ENCODE peak calls at places on chromosomes 12 and 14, in five cellular contexts. G is GM12878, W is A549, C is HepG2, T is K562. M is an unnamed sample.

GRCh38 chr14:79584679-79585078 is 626.6 kb downstream of the DIO2 start:
- DNase-seq in G (no peak), W (no peak), C (no peak), T (no peak), M (no peak)

GRCh38 chr12:50569321-50569720 is 64.5 kb downstream of the DIP2B start:
- DNase-seq in G (no peak), W (no peak), C (no peak), T (no peak), M (peak; percentile 39)

GRCh38 chr14:69259531-69260245 is at the start of gene GALNT16:
- DNase-seq in G (no peak), W (peak; percentile 63), C (no peak), T (no peak), M (peak; percentile 69)

GRCh38 chr14:104724407-104724980 is 465 bp downstream of the ADSS1 start:
- DNase-seq in G (no peak), W (peak; percentile 38), C (no peak), T (peak; percentile 53), M (peak; percentile 40)

GRCh38 chr14:33566082-33566481 is 384.8 kb downstream of the EGLN3 start:
- DNase-seq in G (no peak), W (no peak), C (no peak), T (peak; percentile 62), M (no peak)

GRCh38 chr14:76957224-76957881 is 71.2 kb downstream of the IRF2BPL start:
- DNase-seq in G (no peak), W (no peak), C (no peak), T (peak; percentile 37), M (no peak)

GRCh38 chr14:37056473-37056872 is 115.9 kb downstream of the SLC25A21 start:
- DNase-seq in G (no peak), W (peak; percentile 18), C (no peak), T (peak; percentile 17), M (peak; percentile 32)

GRCh38 chr12:113870890-113871289 is 95.2 kb downstream of the RBM19 start:
- DNase-seq in G (no peak), W (no peak), C (no peak), T (no peak), M (no peak)

GRCh38 chr14:24311837-24312615 is 724 bp downstream of the LTB4R start:
- DNase-seq in G (no peak), W (no peak), C (no peak), T (no peak), M (no peak)

GRCh38 chr12:13288937-13289643 is 92.6 kb downstream of the EMP1 start:
- DNase-seq in G (no peak), W (no peak), C (no peak), T (no peak), M (no peak)

GRCh38 chr14:89262041-89262440 is 155.0 kb downstream of the FOXN3 start:
- DNase-seq in G (no peak), W (no peak), C (no peak), T (no peak), M (no peak)

GRCh38 chr12:14896477-14897184 is 11.0 kb upstream of the MGP start:
- DNase-seq in G (no peak), W (no peak), C (no peak), T (peak; percentile 55), M (no peak)

GRCh38 chr12:64894827-64895475 is 70.5 kb downstream of the TBC1D30 start:
- DNase-seq in G (no peak), W (no peak), C (no peak), T (no peak), M (no peak)

GRCh38 chr14:105408592-105408991 is 10.3 kb downstream of the TEX22 start:
- DNase-seq in G (no peak), W (no peak), C (no peak), T (no peak), M (no peak)

GRCh38 chr14:52948836-52949235 is 2.0 kb downstream of the FERMT2 start:
- DNase-seq in G (no peak), W (no peak), C (no peak), T (no peak), M (no peak)

GRCh38 chr12:132284071-132284492 is 45.3 kb downstream of the GALNT9 start:
- DNase-seq in G (no peak), W (no peak), C (no peak), T (no peak), M (no peak)

GRCh38 chr14:74786916-74787315 is 23.8 kb downstream of the YLPM1 start:
- DNase-seq in G (no peak), W (no peak), C (no peak), T (no peak), M (no peak)

GRCh38 chr14:81169711-81170103 is 51.1 kb downstream of the GTF2A1 start:
- DNase-seq in G (no peak), W (no peak), C (no peak), T (no peak), M (peak; percentile 16)

GRCh38 chr12:67802723-67803122 is 154.2 kb downstream of the DYRK2 start:
- DNase-seq in G (no peak), W (no peak), C (no peak), T (no peak), M (peak; percentile 14)

GRCh38 chr12:30989754-30990153 is 63.2 kb downstream of the TSPAN11 start:
- DNase-seq in G (no peak), W (peak; percentile 57), C (peak; percentile 39), T (peak; percentile 19), M (peak; percentile 73)

GRCh38 chr12:82456633-82457032 is 98.3 kb downstream of the METTL25 start:
- DNase-seq in G (no peak), W (no peak), C (no peak), T (no peak), M (no peak)

GRCh38 chr14:70036665-70037064 is 152.1 kb downstream of the SLC8A3 start:
- DNase-seq in G (no peak), W (no peak), C (peak; percentile 42), T (no peak), M (peak; percentile 46)

GRCh38 chr12:103881261-103881660 is 40.2 kb upstream of the NT5DC3 start:
- DNase-seq in G (peak; percentile 20), W (no peak), C (peak; percentile 34), T (no peak), M (no peak)

GRCh38 chr14:38105106-38105702 is 102.5 kb upstream of the SSTR1 start:
- DNase-seq in G (no peak), W (no peak), C (no peak), T (no peak), M (no peak)

GRCh38 chr14:49946320-49947141 is 53.6 kb downstream of the ARF6 start:
- DNase-seq in G (no peak), W (peak; percentile 76), C (peak; percentile 32), T (peak; percentile 20), M (no peak)

GRCh38 chr14:72237722-72238666 is 305.8 kb downstream of the RGS6 start:
- DNase-seq in G (peak; percentile 8), W (no peak), C (no peak), T (no peak), M (no peak)

GRCh38 chr14:36905272-36906046 is 243.8 kb downstream of the PAX9 start:
- DNase-seq in G (no peak), W (no peak), C (no peak), T (no peak), M (no peak)

GRCh38 chr12:69966409-69966808 is 141.4 kb downstream of the MYRFL start:
- DNase-seq in G (no peak), W (peak; percentile 28), C (peak; percentile 3), T (no peak), M (no peak)

GRCh38 chr12:22527999-22528398 is 16.3 kb downstream of the C2CD5 start:
- DNase-seq in G (no peak), W (no peak), C (no peak), T (no peak), M (no peak)

GRCh38 chr12:115709410-115710065 is 568.0 kb downstream of the MED13L start:
- DNase-seq in G (no peak), W (no peak), C (no peak), T (no peak), M (no peak)

GRCh38 chr14:32201196-32201815 is 539 bp upstream of the RNU6-7 start:
- DNase-seq in G (no peak), W (peak; percentile 66), C (peak; percentile 98), T (peak; percentile 91), M (peak; percentile 98)

GRCh38 chr12:23193552-23193951 is 568.6 kb downstream of the ETNK1 start:
- DNase-seq in G (no peak), W (no peak), C (no peak), T (no peak), M (no peak)

GRCh38 chr12:106585237-106585834 is 2.5 kb downstream of the RFX4 start:
- DNase-seq in G (no peak), W (no peak), C (no peak), T (no peak), M (peak; percentile 68)
- TF ChIP-seq JUNB in G (no peak), W (no peak), C (no peak), T (no peak), M (no peak)

GRCh38 chr14:100708349-100709217 is 18.1 kb upstream of the DLK1 start:
- DNase-seq in G (no peak), W (no peak), C (peak; percentile 37), T (no peak), M (peak; percentile 92)

GRCh38 chr14:100710391-100711116 is 16.1 kb upstream of the DLK1 start:
- DNase-seq in G (no peak), W (no peak), C (no peak), T (no peak), M (no peak)

GRCh38 chr14:100711117-100711462 is 15.6 kb upstream of the DLK1 start:
- DNase-seq in G (no peak), W (no peak), C (no peak), T (no peak), M (no peak)

GRCh38 chr14:100709956-100710284 is 16.8 kb upstream of the DLK1 start:
- DNase-seq in G (no peak), W (no peak), C (no peak), T (no peak), M (no peak)

DNA sequence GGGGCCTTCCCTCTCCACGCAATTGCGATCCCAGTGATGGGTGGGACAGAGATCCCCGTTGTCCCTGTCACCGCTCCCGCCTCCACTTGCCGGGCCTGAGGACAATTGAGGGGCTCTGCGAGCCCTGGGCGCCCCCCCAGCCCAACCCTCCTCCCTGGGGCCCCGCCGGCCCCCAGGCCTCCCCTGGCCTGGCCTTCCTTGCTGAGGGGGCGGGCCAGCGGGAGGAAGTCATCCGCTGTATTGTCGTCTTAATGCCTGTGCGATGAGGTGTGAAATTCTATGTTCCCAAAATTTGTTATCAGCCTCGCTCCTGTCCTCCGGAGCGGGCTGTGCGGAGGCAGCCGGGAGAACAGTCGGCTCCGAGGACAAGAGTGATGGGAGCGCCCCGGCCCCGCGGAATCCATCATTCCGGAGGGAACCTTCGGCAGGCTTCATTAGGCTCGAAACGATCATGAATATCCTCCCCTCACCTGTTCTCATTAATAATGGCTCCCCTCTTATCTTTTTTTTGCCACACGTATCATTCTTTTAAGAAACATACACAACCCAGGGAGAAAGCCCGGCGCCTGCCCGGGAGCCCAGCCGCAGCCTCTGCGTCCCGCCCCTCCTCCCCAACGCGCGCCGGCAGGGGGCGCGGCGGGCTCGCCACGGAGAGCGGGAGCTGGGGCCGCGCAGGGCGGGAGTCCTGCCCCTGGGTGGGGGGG is 17.3 kb upstream of the DLK1 start:
- DNase-seq in G (no peak), W (peak; percentile 26), C (no peak), T (no peak), M (peak; percentile 46)
- TF ChIP-seq JUNB in G (no peak), W (no peak), C (no peak), T (no peak), M (no peak)

GRCh38 chr14:90534091-90534837 is 137.4 kb downstream of the CALM1 start:
- DNase-seq in G (no peak), W (no peak), C (no peak), T (peak; percentile 37), M (no peak)
- TF ChIP-seq JUNB in G (no peak), W (no peak), C (no peak), T (no peak), M (no peak)

GRCh38 chr12:7679251-7680045 is 13.7 kb upstream of the APOBEC1 start:
- DNase-seq in G (no peak), W (no peak), C (no peak), T (no peak), M (no peak)

GRCh38 chr12:7681535-7681934 is 14.0 kb downstream of the GDF3 start:
- DNase-seq in G (no peak), W (no peak), C (no peak), T (no peak), M (no peak)

GRCh38 chr12:7678744-7679143 is 13.0 kb upstream of the APOBEC1 start:
- DNase-seq in G (no peak), W (no peak), C (no peak), T (no peak), M (no peak)
- TF ChIP-seq JUNB in G (no peak), W (no peak), C (no peak), T (no peak), M (no peak)

M was measured in GM23338.